ENCODE peak calls at places on chromosome 1, in four cellular contexts. One of them, this sample, is unnamed.

GRCh38 chr1:113088972-113089371 is 16.0 kb downstream of the LRIG2 start:
- DNase-seq in mucosa of gallbladder: no peak
- DNase-seq in T-helper 2 cell: no peak
- DNase-seq in stimulated activated CD8-positive, alpha-beta memory T cell treated with anti-CD3 and anti-CD28 coated beads, Interleukin-15, amount 100 ng/mL, for 4 hours: no peak
- DNase-seq in this sample: no peak

GRCh38 chr1:236148471-236148847 is 6.1 kb downstream of the GPR137B start:
- DNase-seq in mucosa of gallbladder: no peak
- DNase-seq in T-helper 2 cell: no peak
- DNase-seq in stimulated activated CD8-positive, alpha-beta memory T cell treated with anti-CD3 and anti-CD28 coated beads, Interleukin-15, amount 100 ng/mL, for 4 hours: no peak
- DNase-seq in this sample: no peak

GRCh38 chr1:84407524-84408318 is 9.4 kb downstream of the DNASE2B start:
- DNase-seq in mucosa of gallbladder: no peak
- DNase-seq in T-helper 2 cell: no peak
- DNase-seq in stimulated activated CD8-positive, alpha-beta memory T cell treated with anti-CD3 and anti-CD28 coated beads, Interleukin-15, amount 100 ng/mL, for 4 hours: no peak
- DNase-seq in this sample: no peak

GRCh38 chr1:119587328-119587727 is 60.7 kb downstream of the ZNF697 start:
- DNase-seq in mucosa of gallbladder: no peak
- DNase-seq in T-helper 2 cell: no peak
- DNase-seq in stimulated activated CD8-positive, alpha-beta memory T cell treated with anti-CD3 and anti-CD28 coated beads, Interleukin-15, amount 100 ng/mL, for 4 hours: no peak
- DNase-seq in this sample: no peak

GRCh38 chr1:86416343-86416742 is 7.6 kb upstream of the CLCA2 start:
- DNase-seq in mucosa of gallbladder: peak
- DNase-seq in T-helper 2 cell: no peak
- DNase-seq in stimulated activated CD8-positive, alpha-beta memory T cell treated with anti-CD3 and anti-CD28 coated beads, Interleukin-15, amount 100 ng/mL, for 4 hours: no peak
- DNase-seq in this sample: no peak

GRCh38 chr1:58628987-58629598 is 52.0 kb upstream of the TACSTD2 start:
- DNase-seq in mucosa of gallbladder: no peak
- DNase-seq in T-helper 2 cell: no peak
- DNase-seq in stimulated activated CD8-positive, alpha-beta memory T cell treated with anti-CD3 and anti-CD28 coated beads, Interleukin-15, amount 100 ng/mL, for 4 hours: no peak
- DNase-seq in this sample: no peak

GRCh38 chr1:75100481-75101092 is 33.6 kb upstream of the LHX8 start:
- DNase-seq in mucosa of gallbladder: no peak
- DNase-seq in T-helper 2 cell: no peak
- DNase-seq in stimulated activated CD8-positive, alpha-beta memory T cell treated with anti-CD3 and anti-CD28 coated beads, Interleukin-15, amount 100 ng/mL, for 4 hours: no peak
- DNase-seq in this sample: no peak

GRCh38 chr1:84823991-84824390 is 69.0 kb downstream of the LPAR3 start:
- DNase-seq in mucosa of gallbladder: no peak
- DNase-seq in T-helper 2 cell: no peak
- DNase-seq in stimulated activated CD8-positive, alpha-beta memory T cell treated with anti-CD3 and anti-CD28 coated beads, Interleukin-15, amount 100 ng/mL, for 4 hours: no peak
- DNase-seq in this sample: no peak

GRCh38 chr1:190633488-190633887 is 155.8 kb upstream of the BRINP3 start:
- DNase-seq in mucosa of gallbladder: no peak
- DNase-seq in T-helper 2 cell: no peak
- DNase-seq in stimulated activated CD8-positive, alpha-beta memory T cell treated with anti-CD3 and anti-CD28 coated beads, Interleukin-15, amount 100 ng/mL, for 4 hours: no peak
- DNase-seq in this sample: no peak

GRCh38 chr1:3903141-3904005 is 3.3 kb upstream of the C1orf174 start:
- DNase-seq in mucosa of gallbladder: no peak
- DNase-seq in T-helper 2 cell: peak
- DNase-seq in stimulated activated CD8-positive, alpha-beta memory T cell treated with anti-CD3 and anti-CD28 coated beads, Interleukin-15, amount 100 ng/mL, for 4 hours: no peak
- DNase-seq in this sample: no peak

GRCh38 chr1:114510235-114511047 is 562 bp downstream of the TRIM33 start:
- DNase-seq in mucosa of gallbladder: peak
- DNase-seq in T-helper 2 cell: peak
- DNase-seq in stimulated activated CD8-positive, alpha-beta memory T cell treated with anti-CD3 and anti-CD28 coated beads, Interleukin-15, amount 100 ng/mL, for 4 hours: peak
- DNase-seq in this sample: no peak

GRCh38 chr1:118116401-118116800 is 68.6 kb downstream of the SPAG17 start:
- DNase-seq in mucosa of gallbladder: no peak
- DNase-seq in T-helper 2 cell: no peak
- DNase-seq in stimulated activated CD8-positive, alpha-beta memory T cell treated with anti-CD3 and anti-CD28 coated beads, Interleukin-15, amount 100 ng/mL, for 4 hours: no peak
- DNase-seq in this sample: no peak

GRCh38 chr1:110916669-110917306 is 43.8 kb downstream of the CD53 start:
- DNase-seq in mucosa of gallbladder: no peak
- DNase-seq in T-helper 2 cell: peak
- DNase-seq in stimulated activated CD8-positive, alpha-beta memory T cell treated with anti-CD3 and anti-CD28 coated beads, Interleukin-15, amount 100 ng/mL, for 4 hours: no peak
- DNase-seq in this sample: no peak

GRCh38 chr1:5455056-5455455 is 537.2 kb downstream of the NPHP4 start:
- DNase-seq in mucosa of gallbladder: no peak
- DNase-seq in T-helper 2 cell: no peak
- DNase-seq in stimulated activated CD8-positive, alpha-beta memory T cell treated with anti-CD3 and anti-CD28 coated beads, Interleukin-15, amount 100 ng/mL, for 4 hours: no peak
- DNase-seq in this sample: no peak

GRCh38 chr1:27400035-27400962 is 7.9 kb downstream of the GPR3 start:
- DNase-seq in mucosa of gallbladder: no peak
- DNase-seq in T-helper 2 cell: no peak
- DNase-seq in stimulated activated CD8-positive, alpha-beta memory T cell treated with anti-CD3 and anti-CD28 coated beads, Interleukin-15, amount 100 ng/mL, for 4 hours: no peak
- DNase-seq in this sample: no peak

GRCh38 chr1:47701741-47702515 is 264.1 kb downstream of the FOXD2 start:
- DNase-seq in mucosa of gallbladder: no peak
- DNase-seq in T-helper 2 cell: no peak
- DNase-seq in stimulated activated CD8-positive, alpha-beta memory T cell treated with anti-CD3 and anti-CD28 coated beads, Interleukin-15, amount 100 ng/mL, for 4 hours: no peak
- DNase-seq in this sample: no peak

GRCh38 chr1:48681476-48682305 is 95.0 kb downstream of the BEND5 start:
- DNase-seq in mucosa of gallbladder: no peak
- DNase-seq in T-helper 2 cell: no peak
- DNase-seq in stimulated activated CD8-positive, alpha-beta memory T cell treated with anti-CD3 and anti-CD28 coated beads, Interleukin-15, amount 100 ng/mL, for 4 hours: no peak
- DNase-seq in this sample: no peak

GRCh38 chr1:61844006-61844405 is 101.7 kb downstream of the PATJ start:
- DNase-seq in mucosa of gallbladder: no peak
- DNase-seq in T-helper 2 cell: no peak
- DNase-seq in stimulated activated CD8-positive, alpha-beta memory T cell treated with anti-CD3 and anti-CD28 coated beads, Interleukin-15, amount 100 ng/mL, for 4 hours: no peak
- DNase-seq in this sample: no peak

GRCh38 chr1:236069796-236070195 is 4.9 kb upstream of the NID1 start:
- DNase-seq in mucosa of gallbladder: no peak
- DNase-seq in T-helper 2 cell: no peak
- DNase-seq in stimulated activated CD8-positive, alpha-beta memory T cell treated with anti-CD3 and anti-CD28 coated beads, Interleukin-15, amount 100 ng/mL, for 4 hours: no peak
- DNase-seq in this sample: no peak

GRCh38 chr1:166273618-166274017 is 106.8 kb upstream of the FAM78B start:
- DNase-seq in mucosa of gallbladder: no peak
- DNase-seq in T-helper 2 cell: no peak
- DNase-seq in stimulated activated CD8-positive, alpha-beta memory T cell treated with anti-CD3 and anti-CD28 coated beads, Interleukin-15, amount 100 ng/mL, for 4 hours: no peak
- DNase-seq in this sample: no peak

GRCh38 chr1:168836469-168836868 is 107.5 kb upstream of the DPT start:
- DNase-seq in mucosa of gallbladder: no peak
- DNase-seq in T-helper 2 cell: no peak
- DNase-seq in stimulated activated CD8-positive, alpha-beta memory T cell treated with anti-CD3 and anti-CD28 coated beads, Interleukin-15, amount 100 ng/mL, for 4 hours: no peak
- DNase-seq in this sample: no peak

GRCh38 chr1:159562680-159563079 is 24.9 kb upstream of the APCS start:
- DNase-seq in mucosa of gallbladder: no peak
- DNase-seq in T-helper 2 cell: no peak
- DNase-seq in stimulated activated CD8-positive, alpha-beta memory T cell treated with anti-CD3 and anti-CD28 coated beads, Interleukin-15, amount 100 ng/mL, for 4 hours: no peak
- DNase-seq in this sample: no peak

GRCh38 chr1:213914351-213914750 is 73.4 kb upstream of the PROX1 start:
- DNase-seq in mucosa of gallbladder: no peak
- DNase-seq in T-helper 2 cell: no peak
- DNase-seq in stimulated activated CD8-positive, alpha-beta memory T cell treated with anti-CD3 and anti-CD28 coated beads, Interleukin-15, amount 100 ng/mL, for 4 hours: no peak
- DNase-seq in this sample: no peak

GRCh38 chr1:229409616-229410369 is 24.1 kb downstream of the ACTA1 start:
- DNase-seq in mucosa of gallbladder: no peak
- DNase-seq in T-helper 2 cell: no peak
- DNase-seq in stimulated activated CD8-positive, alpha-beta memory T cell treated with anti-CD3 and anti-CD28 coated beads, Interleukin-15, amount 100 ng/mL, for 4 hours: no peak
- DNase-seq in this sample: no peak

GRCh38 chr1:158931055-158931737 is at the start of gene PYHIN1:
- DNase-seq in mucosa of gallbladder: no peak
- DNase-seq in T-helper 2 cell: peak
- DNase-seq in stimulated activated CD8-positive, alpha-beta memory T cell treated with anti-CD3 and anti-CD28 coated beads, Interleukin-15, amount 100 ng/mL, for 4 hours: peak
- DNase-seq in this sample: no peak

GRCh38 chr1:67294836-67295622 is 12.6 kb upstream of the IL12RB2 start:
- DNase-seq in mucosa of gallbladder: no peak
- DNase-seq in T-helper 2 cell: peak
- DNase-seq in stimulated activated CD8-positive, alpha-beta memory T cell treated with anti-CD3 and anti-CD28 coated beads, Interleukin-15, amount 100 ng/mL, for 4 hours: no peak
- DNase-seq in this sample: no peak

GRCh38 chr1:45846931-45847330 is 43.5 kb downstream of the MAST2 start:
- DNase-seq in mucosa of gallbladder: no peak
- DNase-seq in T-helper 2 cell: no peak
- DNase-seq in stimulated activated CD8-positive, alpha-beta memory T cell treated with anti-CD3 and anti-CD28 coated beads, Interleukin-15, amount 100 ng/mL, for 4 hours: no peak
- DNase-seq in this sample: no peak

This sample was measured in cortex of kidney.